ENCODE peak calls at places on chromosomes 6 and 20, in nine cellular contexts. J, W, T, H, U, D, I, Z and P are unnamed samples.
A peak's percentile ranks its signal among the peaks of the same experiment; 100 is the strongest.

GRCh38 chr20:41483553-41483930 is 116.9 kb upstream of the EMILIN3 start:
- DNase-seq in W (no peak), T (no peak), H (no peak), U (no peak), J (peak; percentile 43), I (no peak), D (no peak), Z (no peak), P (no peak)

GRCh38 chr20:13200767-13201500 is 20.1 kb upstream of the ISM1 start:
- DNase-seq in J (no peak), T (no peak), W (no peak), D (no peak), Z (no peak), I (no peak), U (peak; percentile 25), H (no peak), P (no peak)

GRCh38 chr6:130843575-130844320 is 16.5 kb downstream of the SMLR1 start:
- DNase-seq in W (peak; percentile 28), T (no peak), I (peak; percentile 74), U (peak; percentile 72), H (peak; percentile 17), Z (peak; percentile 5), D (peak; percentile 9), J (peak; percentile 18), P (peak; percentile 8)

GRCh38 chr6:11947063-11947462 is 65.0 kb upstream of the HIVEP1 start:
- DNase-seq in T (peak; percentile 40), H (no peak), U (peak; percentile 62), I (no peak), W (no peak), J (no peak), Z (no peak), D (no peak), P (no peak)

GRCh38 chr6:148523051-148523450 is 180.4 kb downstream of the SASH1 start:
- DNase-seq in T (no peak), W (no peak), I (no peak), Z (no peak), D (no peak), H (no peak), J (no peak), U (no peak), P (no peak)

GRCh38 chr6:107196143-107196542 is 80.8 kb upstream of the BEND3 start:
- DNase-seq in H (no peak), D (no peak), U (no peak), I (peak; percentile 5), W (no peak), T (no peak), Z (no peak), J (no peak), P (no peak)

GRCh38 chr6:111894951-111895350 is 21.7 kb upstream of the FYN start:
- DNase-seq in D (no peak), W (no peak), Z (no peak), I (no peak), T (no peak), H (no peak), J (no peak), U (no peak), P (no peak)

GRCh38 chr6:43929511-43929910 is 159.5 kb downstream of the VEGFA start:
- DNase-seq in J (no peak), D (no peak), H (no peak), I (no peak), U (no peak), W (no peak), Z (no peak), T (no peak), P (no peak)

GRCh38 chr6:25942561-25943147 is 12.2 kb upstream of the SLC17A2 start:
- DNase-seq in Z (peak; percentile 25), J (peak; percentile 64), H (peak; percentile 25), W (peak; percentile 48), T (no peak), D (no peak), I (peak; percentile 76), U (peak; percentile 34), P (peak; percentile 42)

GRCh38 chr6:168086616-168087015 is 7.6 kb upstream of the FRMD1 start:
- DNase-seq in Z (no peak), T (no peak), H (no peak), D (no peak), I (no peak), U (no peak), W (no peak), J (no peak), P (no peak)

GRCh38 chr20:33165416-33166055 is 2.4 kb upstream of the BPIFA2 start:
- DNase-seq in W (no peak), T (no peak), J (no peak), D (no peak), I (no peak), H (no peak), U (no peak), Z (no peak), P (no peak)

GRCh38 chr6:10659697-10660348 is 34.6 kb downstream of the C6orf52 start:
- DNase-seq in Z (no peak), H (peak; percentile 46), W (no peak), D (no peak), J (no peak), U (peak; percentile 69), T (no peak), I (no peak), P (no peak)

GRCh38 chr6:162856885-162857284 is 129.1 kb downstream of the PACRG start:
- DNase-seq in J (peak; percentile 43), D (no peak), W (peak; percentile 29), Z (peak; percentile 7), U (peak; percentile 91), T (no peak), I (peak; percentile 64), H (peak; percentile 79), P (peak; percentile 20)

GRCh38 chr20:4797275-4797674 is 75.6 kb downstream of the PRND start:
- DNase-seq in Z (no peak), I (no peak), J (no peak), D (no peak), W (no peak), H (no peak), U (no peak), T (no peak), P (no peak)

GRCh38 chr6:49949062-49949461 is 14.9 kb downstream of the DEFB114 start:
- DNase-seq in J (no peak), H (no peak), T (peak; percentile 17), I (no peak), D (no peak), Z (no peak), W (no peak), U (no peak), P (no peak)

GRCh38 chr6:94668896-94669295 is 908.4 kb upstream of the MANEA start:
- DNase-seq in D (no peak), T (no peak), I (no peak), Z (no peak), U (peak; percentile 44), W (no peak), H (no peak), J (no peak), P (no peak)

GRCh38 chr6:22877946-22878705 is 308.8 kb downstream of the HDGFL1 start:
- DNase-seq in Z (no peak), H (no peak), T (no peak), J (no peak), I (no peak), U (peak; percentile 88), D (no peak), W (no peak), P (no peak)

GRCh38 chr6:51531623-51532022 is 555.8 kb downstream of the PKHD1 start:
- DNase-seq in Z (no peak), I (no peak), J (no peak), W (no peak), D (peak; percentile 4), U (no peak), H (no peak), T (no peak), P (no peak)
- TF ChIP-seq CTCF in Z (no peak), I (peak; percentile 33), J (no peak), W (no peak), D (peak; percentile 8), U (peak; percentile 50), H (peak; percentile 14), T (no peak), P (no peak)

DNA sequence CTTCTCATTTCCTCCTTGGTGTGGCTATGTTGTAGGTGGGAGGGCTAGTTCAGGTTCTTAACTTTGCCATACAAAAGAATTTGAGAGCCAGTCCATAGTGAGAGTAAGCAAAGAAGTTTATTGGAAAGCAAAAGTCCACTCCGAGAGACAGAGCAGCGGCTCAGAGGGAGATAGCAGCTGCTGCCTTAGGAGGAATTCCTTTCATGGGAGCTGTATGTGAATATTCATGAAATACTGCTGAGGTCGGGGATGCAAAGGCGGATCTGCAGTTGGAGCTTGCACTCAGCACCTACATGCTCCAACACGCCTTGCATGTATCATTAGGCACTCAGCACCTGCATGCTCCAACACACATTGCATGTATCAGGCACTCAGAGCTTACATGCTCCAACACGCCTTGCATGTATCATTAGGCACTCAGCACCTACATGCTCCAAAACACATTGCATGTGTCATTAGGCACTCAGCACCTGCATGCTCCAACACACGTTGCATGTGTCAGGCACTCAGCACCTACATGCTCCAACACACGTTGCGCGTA is 54.9 kb downstream of the CDH4 start:
- DNase-seq in Z (no peak), W (no peak), U (peak; percentile 54), J (no peak), T (no peak), D (no peak), H (no peak), I (no peak), P (no peak)
- TF ChIP-seq REST in Z (no peak), W (no peak), U (no peak), J (no peak), T (no peak), D (no peak), H (no peak), I (no peak), P (no peak)

GRCh38 chr20:35432430-35432735 is 5.6 kb downstream of the GDF5 start:
- DNase-seq in W (no peak), T (no peak), I (no peak), Z (no peak), H (no peak), J (no peak), D (no peak), U (no peak), P (no peak)
- TF ChIP-seq CTCF in W (no peak), T (no peak), I (no peak), Z (no peak), H (no peak), J (no peak), D (no peak), U (peak; percentile 18), P (no peak)

GRCh38 chr6:139164001-139164400 is 29.1 kb downstream of the HECA start:
- DNase-seq in Z (no peak), T (no peak), U (peak; percentile 54), D (no peak), J (no peak), W (no peak), I (no peak), H (no peak), P (no peak)

GRCh38 chr6:139165324-139165723 is 30.4 kb downstream of the HECA start:
- DNase-seq in D (no peak), U (no peak), T (no peak), Z (no peak), H (no peak), J (no peak), W (no peak), I (no peak), P (no peak)

GRCh38 chr6:139159016-139159415 is 24.1 kb downstream of the HECA start:
- DNase-seq in D (no peak), I (no peak), U (no peak), Z (no peak), H (no peak), J (no peak), T (no peak), W (no peak), P (no peak)

GRCh38 chr6:139161817-139162284 is 27.0 kb downstream of the HECA start:
- DNase-seq in I (no peak), T (no peak), D (peak; percentile 91), Z (no peak), W (no peak), H (no peak), U (no peak), J (no peak), P (no peak)

GRCh38 chr6:139161169-139161568 is 26.3 kb downstream of the HECA start:
- DNase-seq in U (no peak), T (no peak), I (peak; percentile 5), D (no peak), Z (no peak), J (no peak), H (no peak), W (peak; percentile 33), P (no peak)
- TF ChIP-seq REST in U (no peak), T (no peak), I (no peak), D (no peak), Z (no peak), J (no peak), H (no peak), W (no peak), P (no peak)